ENCODE peak calls at places on chromosomes 11 and 22, in eight cellular contexts. T, B, I, K, J, Y, S and V are unnamed samples.

GRCh38 chr11:19781351-19781750 is 68.7 kb downstream of the NAV2 start:
- DNase-seq in T (no peak), B (no peak), I (no peak), K (no peak), J (no peak), Y (no peak), S (no peak), V (no peak)

GRCh38 chr11:133978816-133979215 is 22.0 kb upstream of the IGSF9B start:
- DNase-seq in T (no peak), B (no peak), I (no peak), K (no peak), J (no peak), Y (no peak), S (no peak), V (no peak)

GRCh38 chr11:86942212-86942611 is 13.0 kb downstream of the FZD4 start:
- DNase-seq in T (no peak), B (no peak), I (no peak), K (no peak), J (no peak), Y (no peak), S (no peak), V (no peak)

GRCh38 chr22:42604403-42604802 is 10.3 kb downstream of the POLDIP3 start:
- DNase-seq in T (no peak), B (no peak), I (no peak), K (no peak), J (no peak), Y (no peak), S (no peak), V (no peak)

GRCh38 chr11:134124660-134125451 is 56.0 kb downstream of the JAM3 start:
- DNase-seq in T (peak), B (no peak), I (no peak), K (peak), J (peak), Y (no peak), S (peak), V (peak)

GRCh38 chr11:115872418-115872817 is 368.2 kb upstream of the CADM1 start:
- DNase-seq in T (no peak), B (no peak), I (peak), K (no peak), J (no peak), Y (peak), S (no peak), V (no peak)

GRCh38 chr22:29203883-29204282 is 1.8 kb upstream of the EMID1 start:
- DNase-seq in T (no peak), B (no peak), I (peak), K (no peak), J (no peak), Y (no peak), S (no peak), V (no peak)

GRCh38 chr11:7577883-7578242 is 64.1 kb downstream of the PPFIBP2 start:
- DNase-seq in T (no peak), B (peak), I (peak), K (no peak), J (peak), Y (no peak), S (no peak), V (no peak)

GRCh38 chr22:20494978-20495860 is at the start of gene KLHL22:
- DNase-seq in T (peak), B (no peak), I (peak), K (no peak), J (peak), Y (peak), S (peak), V (no peak)

GRCh38 chr11:35887737-35888136 is 56.1 kb upstream of the LDLRAD3 start:
- DNase-seq in T (no peak), B (no peak), I (no peak), K (no peak), J (no peak), Y (no peak), S (no peak), V (no peak)

GRCh38 chr11:69460540-69461257 is 20.8 kb upstream of the LINC01488 start:
- DNase-seq in T (no peak), B (no peak), I (peak), K (no peak), J (no peak), Y (no peak), S (no peak), V (no peak)

GRCh38 chr11:1861435-1862411 is 8.8 kb downstream of the LSP1 start:
- DNase-seq in T (no peak), B (no peak), I (no peak), K (no peak), J (no peak), Y (no peak), S (no peak), V (no peak)

GRCh38 chr11:119363081-119363861 is 16.8 kb upstream of the MFRP start:
- DNase-seq in T (no peak), B (no peak), I (no peak), K (no peak), J (no peak), Y (no peak), S (no peak), V (no peak)

GRCh38 chr22:45217806-45218205 is 22.9 kb downstream of the KIAA0930 start:
- DNase-seq in T (no peak), B (no peak), I (no peak), K (no peak), J (no peak), Y (no peak), S (no peak), V (no peak)

GRCh38 chr11:86551286-86551685 is 121.1 kb downstream of the ME3 start:
- DNase-seq in T (peak), B (peak), I (no peak), K (no peak), J (no peak), Y (no peak), S (peak), V (no peak)

GRCh38 chr11:2389344-2390026 is 11.1 kb upstream of the TSSC4 start:
- DNase-seq in T (no peak), B (no peak), I (no peak), K (no peak), J (no peak), Y (peak), S (no peak), V (peak)

GRCh38 chr11:69157156-69157821 is 1.6 kb downstream of the SMIM38 start:
- DNase-seq in T (peak), B (no peak), I (no peak), K (peak), J (peak), Y (no peak), S (peak), V (no peak)

GRCh38 chr22:20089226-20089976 is 9.4 kb downstream of the DGCR8 start:
- DNase-seq in T (no peak), B (no peak), I (no peak), K (no peak), J (no peak), Y (no peak), S (no peak), V (no peak)

GRCh38 chr11:62193954-62194353 is 3.9 kb downstream of the SCGB1D1 start:
- DNase-seq in T (no peak), B (no peak), I (peak), K (peak), J (no peak), Y (no peak), S (peak), V (no peak)

GRCh38 chr11:104968856-104969776 is 742 bp upstream of the CASP4 start:
- DNase-seq in T (peak), B (no peak), I (peak), K (no peak), J (no peak), Y (no peak), S (peak), V (peak)

GRCh38 chr11:76889414-76889975 is 28.8 kb downstream of the ACER3 start:
- DNase-seq in T (no peak), B (no peak), I (no peak), K (no peak), J (no peak), Y (no peak), S (no peak), V (no peak)

GRCh38 chr22:17804331-17805080 is 30.2 kb upstream of the BID start:
- DNase-seq in T (no peak), B (no peak), I (no peak), K (no peak), J (no peak), Y (no peak), S (no peak), V (no peak)

GRCh38 chr11:1838077-1838425 is 730 bp upstream of the TNNI2 start:
- DNase-seq in T (no peak), B (no peak), I (no peak), K (no peak), J (no peak), Y (no peak), S (no peak), V (peak)

GRCh38 chr22:39010946-39011625 is 3.0 kb upstream of the APOBEC3C start:
- DNase-seq in T (no peak), B (no peak), I (no peak), K (no peak), J (no peak), Y (no peak), S (no peak), V (no peak)

GRCh38 chr11:61833478-61833877 is 5.4 kb downstream of the FADS2 start:
- DNase-seq in T (no peak), B (no peak), I (no peak), K (no peak), J (no peak), Y (no peak), S (no peak), V (no peak)

GRCh38 chr11:46308632-46309419 is 31.4 kb downstream of the CREB3L1 start:
- DNase-seq in T (peak), B (no peak), I (peak), K (peak), J (peak), Y (peak), S (peak), V (peak)

GRCh38 chr11:8389034-8389996 is 125.6 kb upstream of the LMO1 start:
- DNase-seq in T (peak), B (no peak), I (no peak), K (no peak), J (no peak), Y (no peak), S (no peak), V (no peak)

GRCh38 chr22:39598017-39598965 is 27.7 kb downstream of the CACNA1I start:
- DNase-seq in T (no peak), B (no peak), I (no peak), K (peak), J (no peak), Y (peak), S (peak), V (peak)

GRCh38 chr11:44308923-44309482 is 936 bp downstream of the ALX4 start:
- DNase-seq in T (no peak), B (no peak), I (no peak), K (no peak), J (no peak), Y (no peak), S (no peak), V (peak)

GRCh38 chr11:76153609-76153949 is 52.7 kb downstream of the WNT11 start:
- DNase-seq in T (no peak), B (no peak), I (no peak), K (no peak), J (no peak), Y (no peak), S (no peak), V (no peak)

GRCh38 chr22:48155446-48155845 is 1393.0 kb downstream of the TBC1D22A start:
- DNase-seq in T (no peak), B (no peak), I (no peak), K (no peak), J (no peak), Y (no peak), S (no peak), V (no peak)

GRCh38 chr22:50696799-50697561 is 24.4 kb downstream of the SHANK3 start:
- DNase-seq in T (no peak), B (no peak), I (no peak), K (peak), J (peak), Y (no peak), S (peak), V (peak)

GRCh38 chr11:10943968-10944367 is 86.1 kb upstream of the ZBED5 start:
- DNase-seq in T (no peak), B (no peak), I (no peak), K (no peak), J (no peak), Y (no peak), S (no peak), V (no peak)

GRCh38 chr11:85238907-85239306 is 388.2 kb downstream of the DLG2 start:
- DNase-seq in T (no peak), B (no peak), I (no peak), K (no peak), J (no peak), Y (no peak), S (no peak), V (no peak)

GRCh38 chr11:43497144-43497543 is 138.4 kb downstream of the TTC17 start:
- DNase-seq in T (no peak), B (no peak), I (no peak), K (no peak), J (no peak), Y (no peak), S (no peak), V (no peak)

GRCh38 chr22:25564979-25565677 is 653 bp downstream of the GRK3 start:
- DNase-seq in T (no peak), B (no peak), I (peak), K (peak), J (peak), Y (peak), S (peak), V (peak)

DNA sequence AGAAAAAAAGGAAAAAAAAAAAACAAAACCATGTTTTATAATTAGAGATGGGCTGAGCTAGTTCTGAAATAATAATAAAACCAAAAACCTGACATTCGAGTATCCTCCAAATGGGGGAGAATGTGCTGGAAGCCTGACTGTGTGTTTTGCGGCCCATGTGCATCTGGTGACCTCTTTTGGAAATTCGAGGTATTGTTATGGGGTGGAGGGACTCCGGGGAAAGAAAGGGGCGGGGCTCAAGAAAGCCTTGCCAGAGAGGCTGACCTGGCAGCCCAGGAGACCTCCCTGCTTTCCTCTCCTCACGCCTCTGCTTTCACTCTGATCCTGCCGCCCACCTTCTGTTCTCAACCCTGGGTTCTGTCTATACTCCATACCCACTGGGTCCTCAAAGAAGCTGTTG is 72.9 kb downstream of the CTTN start:
- DNase-seq in T (no peak), B (no peak), I (peak), K (no peak), J (peak), Y (peak), S (peak), V (peak)
- TF ChIP-seq CTCF in T (no peak), B (peak), I (peak), K (peak), J (peak), Y (peak), S (no peak), V (peak)

GRCh38 chr11:65931773-65932557 is 12.7 kb downstream of the DRAP1 start:
- DNase-seq in T (no peak), B (no peak), I (no peak), K (no peak), J (no peak), Y (no peak), S (no peak), V (no peak)
- TF ChIP-seq CTCF in T (no peak), B (no peak), I (no peak), K (no peak), J (no peak), Y (no peak), S (no peak), V (no peak)

DNA sequence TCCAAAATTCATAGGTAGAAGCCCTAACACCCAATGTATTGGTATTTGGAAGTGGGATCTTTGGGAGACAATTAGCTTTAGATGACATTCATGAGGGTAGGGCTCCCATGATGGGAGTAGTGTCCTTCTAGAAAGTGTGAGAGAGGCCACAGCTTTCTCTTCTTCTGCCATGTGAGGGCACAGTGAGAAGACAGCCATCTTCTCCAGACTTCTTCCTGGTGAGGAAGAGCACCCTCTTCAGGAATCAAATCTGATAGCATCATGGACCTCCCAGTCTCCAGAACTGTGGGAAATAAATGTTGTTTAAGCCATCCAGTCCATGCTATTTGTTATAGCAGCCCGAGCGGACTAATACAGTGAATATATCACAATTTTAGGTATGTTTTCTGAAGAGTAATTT is 96.9 kb downstream of the CNTN5 start:
- DNase-seq in T (no peak), B (no peak), I (peak), K (no peak), J (no peak), Y (no peak), S (no peak), V (no peak)
- TF ChIP-seq CTCF in T (no peak), B (no peak), I (no peak), K (no peak), J (no peak), Y (no peak), S (no peak), V (no peak)

DNA sequence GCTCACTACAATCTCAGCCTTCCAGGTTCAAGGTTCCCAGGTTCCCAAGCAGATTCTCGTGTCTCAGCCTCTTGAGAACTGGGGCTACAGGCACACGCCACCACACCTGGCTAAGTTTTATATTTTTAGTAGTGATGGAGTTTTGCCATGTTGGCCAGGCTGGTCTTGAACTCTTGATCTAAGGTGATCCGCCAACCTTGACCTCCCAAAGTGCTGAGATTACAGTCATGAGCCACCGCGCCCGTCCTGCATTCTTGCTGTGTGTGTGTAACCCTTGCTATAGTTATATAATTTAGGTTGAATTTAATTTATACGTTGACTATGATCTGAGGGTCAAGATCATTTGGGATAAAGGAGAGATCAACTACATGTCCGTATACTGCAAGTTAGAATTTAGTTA is 29.3 kb upstream of the ROBO3 start:
- DNase-seq in T (no peak), B (no peak), I (no peak), K (no peak), J (no peak), Y (no peak), S (no peak), V (no peak)
- TF ChIP-seq CTCF in T (no peak), B (no peak), I (no peak), K (no peak), J (no peak), Y (no peak), S (no peak), V (no peak)

DNA sequence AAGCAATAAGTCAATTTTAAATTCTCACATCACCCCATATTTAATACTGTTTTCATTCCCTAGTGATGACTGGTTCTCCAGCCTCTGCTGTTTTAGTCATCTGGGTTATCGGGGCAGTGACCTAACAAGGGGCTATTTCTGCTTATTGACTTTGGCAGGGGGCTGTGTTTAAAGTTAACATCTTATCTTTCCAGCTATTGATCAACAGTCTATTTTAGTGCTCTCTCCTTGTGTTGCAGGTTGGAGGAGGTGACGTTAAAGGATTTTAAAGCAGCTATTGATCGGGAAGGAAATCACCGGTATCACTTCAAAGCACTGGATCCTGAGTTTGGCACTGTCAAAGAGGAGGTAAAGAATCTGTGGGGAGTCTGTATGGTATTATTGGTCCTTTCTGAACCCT is 7.7 kb upstream of the DLAT start:
- DNase-seq in T (no peak), B (no peak), I (no peak), K (no peak), J (no peak), Y (no peak), S (no peak), V (no peak)
- TF ChIP-seq CTCF in T (no peak), B (no peak), I (no peak), K (no peak), J (no peak), Y (no peak), S (no peak), V (no peak)

DNA sequence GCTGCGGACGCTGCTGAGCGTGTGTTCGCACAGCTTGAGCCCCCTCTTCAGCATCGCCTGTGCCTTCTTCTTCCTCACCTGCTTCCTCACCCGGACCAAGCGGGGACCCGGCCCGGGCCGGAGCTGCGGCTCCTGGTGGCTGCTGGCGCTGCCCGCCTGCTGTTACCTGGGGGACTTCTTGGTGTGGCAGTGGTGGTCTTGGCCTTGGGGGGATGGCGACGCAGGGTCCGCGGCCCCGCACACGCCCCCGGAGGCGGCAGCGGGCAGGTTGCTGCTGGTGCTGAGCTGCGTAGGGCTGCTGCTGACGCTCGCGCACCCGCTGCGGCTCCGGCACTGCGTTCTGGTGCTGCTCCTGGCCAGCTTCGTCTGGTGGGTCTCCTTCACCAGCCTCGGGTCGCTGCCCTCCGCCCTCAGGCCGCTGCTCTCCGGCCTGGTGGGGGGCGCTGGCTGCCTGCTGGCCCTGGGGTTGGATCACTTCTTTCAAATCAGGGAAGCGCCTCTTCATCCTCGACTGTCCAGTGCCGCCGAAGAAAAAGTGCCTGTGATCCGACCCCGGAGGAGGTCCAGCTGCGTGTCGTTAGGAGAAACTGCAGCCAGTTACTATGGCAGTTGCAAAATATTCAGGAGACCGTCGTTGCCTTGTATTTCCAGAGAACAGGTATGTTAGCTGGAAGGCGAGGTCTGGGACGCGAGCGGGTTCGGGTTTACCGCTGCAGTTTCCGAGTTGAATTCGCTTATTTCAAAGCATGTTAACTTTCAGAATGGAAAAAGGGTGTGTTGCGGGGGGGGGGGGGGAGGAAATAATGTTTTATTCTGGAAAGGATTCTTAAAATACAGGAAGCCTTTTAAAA is 1.0 kb downstream of the PDE3B start:
- DNase-seq in T (peak), B (no peak), I (peak), K (peak), J (peak), Y (no peak), S (peak), V (peak)
- TF ChIP-seq CTCF in T (no peak), B (no peak), I (no peak), K (no peak), J (peak), Y (no peak), S (no peak), V (peak)